ENCODE peak calls at places on chromosomes 12 and 14, in nine cellular contexts. N is trophoblast cell; P is effector memory CD4-positive, alpha-beta T cell; V is Peyer's patch; U is DND-41; I is transverse colon; S is left ventricle myocardium inferior; H is HCT116; M is lower lobe of right lung. W is an unnamed sample.

GRCh38 chr14:90381011-90381790 is 15.6 kb upstream of the CALM1 start:
- DNase-seq in M (no peak), N (no peak), P (no peak), S (no peak), U (no peak), V (peak), I (peak), H (no peak), W (peak)

GRCh38 chr14:103502877-103503276 is 19.8 kb downstream of the CKB start:
- DNase-seq in H (no peak), S (no peak), I (no peak), P (no peak), N (no peak), U (no peak), M (no peak), V (peak), W (no peak)

GRCh38 chr14:53409974-53410373 is 256.9 kb upstream of the DDHD1 start:
- DNase-seq in V (no peak), U (no peak), N (peak), I (no peak), M (no peak), H (no peak), P (no peak), S (no peak), W (no peak)

GRCh38 chr12:39476121-39476520 is 33.2 kb upstream of the KIF21A start:
- DNase-seq in V (no peak), U (no peak), H (no peak), P (no peak), M (no peak), I (no peak), N (no peak), S (no peak), W (no peak)

GRCh38 chr14:77143071-77143470 is 1.5 kb upstream of the ZDHHC22 start:
- DNase-seq in S (no peak), V (no peak), H (no peak), U (no peak), I (no peak), P (no peak), N (no peak), M (no peak), W (no peak)

GRCh38 chr14:104096751-104097700 is 11.5 kb downstream of the ASPG start:
- DNase-seq in V (no peak), N (no peak), H (no peak), U (peak), M (peak), S (no peak), I (peak), P (no peak), W (no peak)

GRCh38 chr14:47675489-47676300 is at the start of gene MDGA2:
- DNase-seq in N (peak), P (no peak), V (no peak), H (no peak), M (no peak), I (no peak), S (no peak), U (no peak), W (no peak)

GRCh38 chr12:49916129-49916919 is 12.6 kb upstream of the FAIM2 start:
- DNase-seq in P (no peak), I (no peak), N (no peak), M (no peak), H (no peak), U (no peak), S (no peak), V (no peak), W (no peak)

GRCh38 chr14:33777651-33778050 is 173.2 kb downstream of the EGLN3 start:
- DNase-seq in I (no peak), P (no peak), N (no peak), H (no peak), V (no peak), M (no peak), S (no peak), U (no peak), W (no peak)

GRCh38 chr14:63966407-63966806 is 113.6 kb downstream of the SYNE2 start:
- DNase-seq in H (no peak), V (no peak), N (no peak), S (no peak), P (no peak), M (no peak), U (no peak), I (no peak), W (no peak)

GRCh38 chr12:10740182-10740581 is 17.1 kb upstream of the YBX3 start:
- DNase-seq in U (no peak), I (no peak), P (no peak), S (no peak), N (no peak), M (no peak), V (no peak), H (no peak), W (no peak)

GRCh38 chr12:81759215-81759991 is at the start of gene PPFIA2:
- DNase-seq in N (no peak), S (peak), M (no peak), H (no peak), I (no peak), V (peak), U (no peak), P (no peak), W (no peak)

GRCh38 chr12:46160081-46160980 is 108.5 kb downstream of the SLC38A1 start:
- DNase-seq in U (no peak), P (no peak), H (no peak), N (peak), S (no peak), V (no peak), I (no peak), M (no peak), W (peak)

GRCh38 chr14:100504372-100505078 is 82.7 kb downstream of the BEGAIN start:
- DNase-seq in V (no peak), U (no peak), M (no peak), H (peak), S (no peak), I (no peak), P (no peak), N (peak), W (no peak)

GRCh38 chr12:64171715-64172114 is 50.4 kb downstream of the KICS2 start:
- DNase-seq in P (no peak), U (no peak), V (no peak), N (peak), I (no peak), S (no peak), M (no peak), H (peak), W (no peak)

GRCh38 chr12:42213954-42214426 is 24.1 kb downstream of the YAF2 start:
- DNase-seq in H (no peak), I (peak), V (no peak), P (no peak), S (peak), N (no peak), U (no peak), M (peak), W (peak)

GRCh38 chr12:26524862-26525465 is 308.0 kb downstream of the ITPR2 start:
- DNase-seq in N (peak), I (peak), H (peak), M (no peak), P (no peak), S (no peak), V (peak), U (peak), W (peak)

GRCh38 chr14:26370118-26370517 is 227.7 kb downstream of the NOVA1 start:
- DNase-seq in I (no peak), V (no peak), P (no peak), N (no peak), H (no peak), M (no peak), U (no peak), S (no peak), W (peak)

GRCh38 chr14:44029933-44030332 is 477.1 kb downstream of the FSCB start:
- DNase-seq in P (no peak), S (no peak), I (no peak), U (no peak), M (no peak), N (no peak), V (no peak), H (no peak), W (no peak)

GRCh38 chr12:12265571-12266388 is 1.1 kb downstream of the LRP6 start:
- DNase-seq in N (peak), I (no peak), U (no peak), V (peak), P (no peak), S (no peak), H (no peak), M (no peak), W (peak)

GRCh38 chr12:49703647-49704137 is 3.5 kb downstream of the FMNL3 start:
- DNase-seq in I (peak), N (peak), H (no peak), S (no peak), M (no peak), V (peak), P (peak), U (no peak), W (no peak)

GRCh38 chr12:98238513-98238912 is 276.9 kb upstream of the TMPO start:
- DNase-seq in M (no peak), N (peak), H (no peak), I (no peak), V (no peak), S (no peak), U (no peak), P (no peak), W (no peak)

GRCh38 chr14:102727336-102728095 is 49.7 kb upstream of the TRAF3 start:
- DNase-seq in H (no peak), S (no peak), U (no peak), P (no peak), N (peak), I (no peak), V (no peak), M (no peak), W (no peak)

GRCh38 chr12:55996201-55996714 is 818 bp upstream of the SUOX start:
- DNase-seq in U (peak), M (no peak), V (peak), H (no peak), S (no peak), N (peak), I (peak), P (peak), W (peak)

GRCh38 chr14:35287481-35288013 is 4.6 kb upstream of the PSMA6 start:
- DNase-seq in H (no peak), V (peak), I (peak), S (no peak), N (no peak), M (no peak), P (no peak), U (peak), W (peak)

GRCh38 chr12:10967409-10967808 is 19.3 kb downstream of the TAS2R50 start:
- DNase-seq in I (no peak), H (no peak), V (no peak), S (no peak), M (no peak), U (no peak), N (no peak), P (no peak), W (no peak)

GRCh38 chr14:20690848-20691640 is 2.5 kb downstream of the ANG start:
- DNase-seq in M (no peak), V (peak), N (peak), U (peak), I (peak), H (peak), S (no peak), P (peak), W (peak)

GRCh38 chr14:49593016-49593415 is 5.7 kb upstream of the LRR1 start:
- DNase-seq in H (no peak), V (no peak), U (no peak), P (no peak), N (peak), I (no peak), S (no peak), M (no peak), W (peak)

GRCh38 chr14:99122521-99123125 is 149.4 kb downstream of the BCL11B start:
- DNase-seq in P (no peak), N (no peak), I (no peak), U (no peak), S (no peak), H (no peak), M (no peak), V (no peak), W (no peak)

GRCh38 chr14:50605776-50606175 is 45.8 kb downstream of the ATL1 start:
- DNase-seq in M (no peak), U (no peak), N (no peak), I (no peak), V (no peak), H (no peak), P (no peak), S (no peak), W (no peak)

GRCh38 chr12:29807125-29807524 is 23.4 kb upstream of the TMTC1 start:
- DNase-seq in S (no peak), P (no peak), V (no peak), N (no peak), H (no peak), I (no peak), M (no peak), U (no peak), W (no peak)

GRCh38 chr14:99195602-99196309 is 76.2 kb downstream of the BCL11B start:
- DNase-seq in S (no peak), H (no peak), U (no peak), N (no peak), M (no peak), I (no peak), P (no peak), V (no peak), W (peak)

GRCh38 chr14:24132061-24132685 is 1.7 kb downstream of the FITM1 start:
- DNase-seq in V (peak), P (no peak), U (no peak), S (no peak), I (no peak), M (no peak), N (no peak), H (no peak), W (no peak)

GRCh38 chr12:113862570-113863454 is 103.3 kb downstream of the RBM19 start:
- DNase-seq in V (no peak), U (peak), P (no peak), H (no peak), I (no peak), S (no peak), N (no peak), M (no peak), W (no peak)

GRCh38 chr12:115922952-115923564 is 354.4 kb downstream of the MED13L start:
- DNase-seq in P (no peak), U (peak), I (no peak), H (no peak), N (peak), M (no peak), S (no peak), V (no peak), W (peak)

GRCh38 chr14:70856851-70857498 is 47.7 kb upstream of the MAP3K9 start:
- DNase-seq in V (no peak), H (no peak), P (no peak), I (no peak), M (no peak), N (peak), U (no peak), S (no peak), W (no peak)

GRCh38 chr12:62900686-62901272 is 34.2 kb downstream of the PPM1H start:
- DNase-seq in I (no peak), S (no peak), V (no peak), P (no peak), H (no peak), N (peak), M (no peak), U (no peak), W (no peak)

GRCh38 chr12:32558941-32559340 is 120.2 kb upstream of the DNM1L start:
- DNase-seq in M (no peak), I (no peak), N (no peak), P (no peak), H (no peak), S (no peak), V (no peak), U (no peak), W (no peak)

GRCh38 chr12:120818416-120818815 is 85.7 kb downstream of the SPPL3 start:
- DNase-seq in M (no peak), S (no peak), V (no peak), P (no peak), N (no peak), U (no peak), H (no peak), I (no peak), W (no peak)

GRCh38 chr14:73723411-73723798 is 9.2 kb upstream of the PNMA1 start:
- DNase-seq in N (no peak), P (no peak), U (no peak), I (no peak), H (no peak), S (no peak), V (no peak), M (no peak), W (no peak)
- H3K27ac ChIP-seq in N (no peak), P (peak), U (no peak), I (peak), H (no peak), S (peak), V (peak), M (peak), W (no peak)

GRCh38 chr12:118190266-118190665 is 54.3 kb downstream of the PEBP1 start:
- DNase-seq in M (no peak), P (no peak), H (no peak), U (no peak), V (no peak), N (no peak), I (no peak), S (no peak), W (no peak)
- H3K4me3 ChIP-seq in M (peak), P (no peak), H (no peak), U (no peak), V (no peak), N (no peak), I (peak), S (peak), W (no peak)

GRCh38 chr12:91871751-91872150 is 273.9 kb downstream of the BTG1 start:
- DNase-seq in M (no peak), H (no peak), S (no peak), V (no peak), U (no peak), P (no peak), I (no peak), N (peak), W (peak)
- H3K27ac ChIP-seq in M (peak), H (no peak), S (no peak), V (no peak), U (no peak), P (peak), I (no peak), N (no peak), W (peak)

GRCh38 chr12:57852620-57853509 is 6.3 kb upstream of the CTDSP2 start:
- DNase-seq in S (peak), P (no peak), M (peak), H (no peak), N (no peak), I (peak), U (no peak), V (no peak), W (no peak)
- H3K4me3 ChIP-seq in S (peak), P (no peak), M (peak), H (no peak), N (peak), I (peak), U (no peak), V (peak), W (no peak)

GRCh38 chr12:47296828-47297227 is 217.1 kb upstream of the AMIGO2 start:
- DNase-seq in M (no peak), N (no peak), U (no peak), S (no peak), I (no peak), H (no peak), P (no peak), V (no peak), W (no peak)

GRCh38 chr12:47293406-47293805 is 213.6 kb upstream of the AMIGO2 start:
- DNase-seq in N (no peak), I (no peak), M (no peak), S (no peak), H (no peak), V (peak), P (no peak), U (no peak), W (no peak)

GRCh38 chr12:47302111-47302597 is 222.4 kb upstream of the AMIGO2 start:
- DNase-seq in N (peak), I (no peak), H (no peak), S (no peak), V (no peak), U (no peak), M (no peak), P (no peak), W (no peak)

GRCh38 chr12:47299586-47299985 is 219.8 kb upstream of the AMIGO2 start:
- DNase-seq in M (no peak), N (no peak), P (no peak), U (no peak), S (no peak), I (no peak), H (no peak), V (no peak), W (no peak)

GRCh38 chr12:47297993-47298392 is 218.2 kb upstream of the AMIGO2 start:
- DNase-seq in S (no peak), I (no peak), M (no peak), H (no peak), V (no peak), U (no peak), N (no peak), P (no peak), W (no peak)
- H3K27ac ChIP-seq in S (no peak), I (no peak), M (no peak), H (no peak), V (no peak), U (no peak), N (no peak), P (no peak), W (no peak)

GRCh38 chr12:123540899-123541662 is 7.6 kb upstream of the RILPL1 start:
- DNase-seq in H (no peak), P (no peak), U (no peak), N (no peak), S (no peak), V (no peak), M (no peak), I (no peak), W (no peak)
- H3K4me3 ChIP-seq in H (no peak), P (no peak), U (no peak), N (no peak), S (no peak), V (no peak), M (no peak), I (no peak), W (no peak)